ENCODE peak calls at places on chromosomes 3 and 15, in four cellular contexts. B is breast epithelium, R is neural progenitor cell, W is hepatocyte. G is an unnamed sample. For H3K36me3, the result is how much of the 10 kb centered on the place peaks cover.

GRCh38 chr3:172201990-172202318 is 162.6 kb downstream of the FNDC3B start:
- DNase-seq in B (no peak), R (no peak), W (peak), G (peak)

GRCh38 chr3:88168171-88168570 is 18.4 kb downstream of the C3orf38 start:
- DNase-seq in B (no peak), R (no peak), W (no peak), G (no peak)

GRCh38 chr3:49161808-49162530 is 4.2 kb downstream of the CCDC71 start:
- DNase-seq in B (no peak), R (no peak), W (no peak), G (no peak)

GRCh38 chr15:89693696-89694095 is 3.1 kb downstream of the WDR93 start:
- DNase-seq in B (no peak), R (no peak), W (no peak), G (no peak)

GRCh38 chr3:54533856-54534255 is 394.0 kb downstream of the LRTM1 start:
- DNase-seq in B (no peak), R (peak), W (no peak), G (no peak)

GRCh38 chr3:69791111-69791510 is 51.8 kb downstream of the MITF start:
- DNase-seq in B (peak), R (no peak), W (peak), G (peak)

GRCh38 chr3:87437765-87438164 is 161.4 kb upstream of the POU1F1 start:
- DNase-seq in B (no peak), R (no peak), W (no peak), G (peak)

GRCh38 chr3:183158552-183159006 is 4.0 kb downstream of the LAMP3 start:
- DNase-seq in B (no peak), R (no peak), W (no peak), G (peak)

GRCh38 chr3:19901918-19902317 is 32.1 kb downstream of the EFHB start:
- DNase-seq in B (no peak), R (no peak), W (no peak), G (no peak)

GRCh38 chr3:151002582-151002981 is 30.1 kb upstream of the CLRN1 start:
- DNase-seq in B (no peak), R (no peak), W (no peak), G (no peak)

GRCh38 chr3:79947469-79947868 is 179.7 kb upstream of the ROBO1 start:
- DNase-seq in B (no peak), R (no peak), W (no peak), G (peak)

GRCh38 chr3:187227658-187228258 is 30.5 kb downstream of the RTP1 start:
- DNase-seq in B (no peak), R (no peak), W (no peak), G (peak)

GRCh38 chr3:72179107-72179464 is 394.1 kb upstream of the PROK2 start:
- DNase-seq in B (no peak), R (no peak), W (no peak), G (no peak)

GRCh38 chr3:67854663-67855062 is 200.3 kb upstream of the SUCLG2 start:
- DNase-seq in B (no peak), R (no peak), W (peak), G (no peak)

GRCh38 chr15:63349156-63349555 is 32.5 kb downstream of the CA12 start:
- DNase-seq in B (no peak), R (no peak), W (no peak), G (no peak)

GRCh38 chr3:157793745-157794144 is 290.5 kb upstream of the VEPH1 start:
- DNase-seq in B (no peak), R (no peak), W (no peak), G (no peak)

GRCh38 chr15:77546050-77546501 is 86.6 kb downstream of the LINGO1 start:
- DNase-seq in B (no peak), R (no peak), W (peak), G (peak)

GRCh38 chr15:41828747-41829270 is 917 bp downstream of the JMJD7 start:
- DNase-seq in B (no peak), R (no peak), W (no peak), G (no peak)

GRCh38 chr15:52295421-52295991 is at the start of gene MYO5C:
- DNase-seq in B (peak), R (peak), W (peak), G (no peak)

GRCh38 chr3:81161851-81162250 is 599.6 kb downstream of the GBE1 start:
- DNase-seq in B (no peak), R (no peak), W (no peak), G (no peak)

GRCh38 chr3:12946661-12947316 is 105.4 kb upstream of the RPL32 start:
- DNase-seq in B (no peak), R (no peak), W (no peak), G (peak)

GRCh38 chr3:100206687-100207086 is 54.1 kb upstream of the TBC1D23 start:
- DNase-seq in B (no peak), R (no peak), W (no peak), G (no peak)

GRCh38 chr3:177629276-177629675 is 432.0 kb upstream of the TBL1XR1 start:
- DNase-seq in B (no peak), R (no peak), W (no peak), G (no peak)

GRCh38 chr15:76664411-76664810 is 240.7 kb downstream of the SCAPER start:
- DNase-seq in B (no peak), R (no peak), W (no peak), G (no peak)

GRCh38 chr3:99866167-99866810 is 48.6 kb downstream of the CMSS1 start:
- DNase-seq in B (no peak), R (no peak), W (no peak), G (peak)

GRCh38 chr15:67253517-67254237 is 784 bp downstream of the AAGAB start:
- DNase-seq in B (no peak), R (no peak), W (no peak), G (no peak)

GRCh38 chr3:71926242-71926560 is 141.3 kb upstream of the PROK2 start:
- DNase-seq in B (peak), R (peak), W (peak), G (no peak)

GRCh38 chr3:5072100-5072816 is 49.8 kb upstream of the ARL8B start:
- DNase-seq in B (peak), R (no peak), W (no peak), G (no peak)

GRCh38 chr15:58138106-58138505 is at the start of gene AQP9:
- DNase-seq in B (no peak), R (no peak), W (no peak), G (no peak)

GRCh38 chr15:64902863-64903262 is 8.8 kb upstream of the ANKDD1A start:
- DNase-seq in B (no peak), R (no peak), W (no peak), G (no peak)

GRCh38 chr3:127675651-127676391 is 3.1 kb downstream of the ABTB1 start:
- DNase-seq in B (no peak), R (no peak), W (no peak), G (no peak)
- H3K36me3 ChIP-seq in B (under half), R (under half), W (under half), G (under half)

DNA sequence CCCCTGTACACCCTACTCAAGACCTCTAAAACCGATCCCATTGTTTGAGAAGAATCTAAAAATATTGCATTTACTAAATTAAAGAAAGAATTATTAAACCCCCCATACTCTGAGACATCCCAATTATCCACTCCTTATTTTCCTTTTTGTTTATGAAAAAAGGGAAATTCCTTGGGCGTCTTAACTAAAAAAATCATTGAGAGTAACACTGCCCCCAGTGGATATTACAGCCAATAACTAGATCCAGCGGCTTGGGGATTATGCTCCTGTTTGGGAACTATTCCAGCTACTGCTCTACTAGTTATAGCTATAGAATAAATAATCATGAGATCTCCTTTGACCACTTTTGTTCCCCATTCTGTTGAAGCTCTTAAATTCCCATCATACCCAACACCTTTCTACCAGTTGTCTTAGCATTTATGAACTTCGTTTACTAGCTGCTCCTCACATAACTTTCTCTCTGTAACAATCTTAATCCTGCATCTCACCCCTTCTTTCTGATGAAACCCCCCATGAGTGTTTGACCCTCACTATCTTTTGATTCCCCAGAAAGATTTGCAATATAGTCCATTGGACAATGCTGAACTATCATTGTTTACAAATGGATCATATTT is 12.7 kb upstream of the CFAP91 start:
- DNase-seq in B (no peak), R (peak), W (peak), G (peak)
- TF ChIP-seq CTCF in B (no peak), R (peak), W (peak), G (peak)

DNA sequence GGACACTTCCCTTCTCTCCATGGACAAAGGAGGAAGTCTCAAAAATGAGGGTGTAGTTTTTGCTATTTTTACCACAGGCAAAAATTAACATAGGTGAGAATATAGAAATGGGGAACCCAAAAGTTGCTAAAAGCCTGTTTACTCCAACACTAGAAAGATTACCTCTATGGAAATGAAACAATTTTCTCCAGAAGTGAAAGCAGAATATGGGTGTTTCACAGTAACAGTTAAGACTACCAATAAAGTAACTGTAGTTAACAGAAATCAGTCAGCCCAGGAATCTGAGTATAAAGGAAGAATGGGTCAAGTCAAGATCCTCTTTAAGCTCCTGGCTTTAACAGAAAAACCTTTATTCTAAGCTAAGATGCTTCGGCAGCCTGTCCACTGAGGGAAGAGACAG is 9.3 kb downstream of the TRA2B start:
- DNase-seq in B (no peak), R (peak), W (no peak), G (no peak)
- H3K4me3 ChIP-seq in B (no peak), R (peak), W (no peak), G (no peak)

GRCh38 chr3:132509096-132509495 is 88.0 kb upstream of the ACKR4 start:
- DNase-seq in B (no peak), R (no peak), W (no peak), G (no peak)

GRCh38 chr3:132509506-132509905 is 87.6 kb upstream of the ACKR4 start:
- DNase-seq in B (no peak), R (no peak), W (no peak), G (no peak)

GRCh38 chr3:132504375-132504921 is 87.1 kb downstream of the DNAJC13 start:
- DNase-seq in B (no peak), R (no peak), W (no peak), G (no peak)

GRCh38 chr3:132513057-132513456 is 84.0 kb upstream of the ACKR4 start:
- DNase-seq in B (no peak), R (no peak), W (no peak), G (no peak)

GRCh38 chr3:132507657-132508056 is 89.4 kb upstream of the ACKR4 start:
- DNase-seq in B (no peak), R (no peak), W (no peak), G (no peak)
- H3K36me3 ChIP-seq in B (under half), R (under half), W (under half), G (under half)

DNA sequence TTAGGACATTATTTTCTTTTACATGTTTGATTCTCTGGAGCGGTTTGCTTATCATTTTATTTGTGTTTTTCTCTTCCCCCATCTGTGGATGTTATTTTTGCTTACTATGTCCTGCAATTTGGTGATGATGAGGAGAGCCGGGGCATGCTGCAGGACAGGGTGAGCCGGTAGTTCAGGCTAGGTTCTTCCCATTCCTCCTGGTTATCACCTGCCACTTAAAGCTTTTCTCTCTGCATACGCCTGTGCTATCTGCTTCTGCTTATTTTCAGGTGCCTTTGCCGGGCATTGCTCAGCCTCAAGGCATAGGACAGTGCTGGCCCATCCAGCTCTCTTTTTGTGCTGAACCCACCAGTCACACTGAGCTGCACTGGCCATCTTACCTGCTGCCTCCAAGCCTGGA is 85.8 kb downstream of the MCTP2 start:
- DNase-seq in B (no peak), R (no peak), W (no peak), G (no peak)
- TF ChIP-seq CTCF in B (no peak), R (no peak), W (no peak), G (no peak)

GRCh38 chr15:94266789-94267188 is 35.4 kb downstream of the MCTP2 start:
- DNase-seq in B (no peak), R (no peak), W (no peak), G (no peak)
- H3K4me3 ChIP-seq in B (no peak), R (no peak), W (no peak), G (no peak)

G was measured in brain microvascular endothelial cell.